ENCODE peak calls at places on chromosomes 7 and 10, in eight cellular contexts. D is DND-41, S is transverse colon, U is mammary epithelial cell, M is heart right ventricle, O is esophagus muscularis mucosa, P is Karpas-422, E is GM12878. Y is an unnamed sample.
A peak's percentile ranks its signal among the peaks of the same experiment; 100 is the strongest.

GRCh38 chr7:151710121-151710640 is 166.7 kb downstream of the PRKAG2 start:
- DNase-seq in O (no peak), U (no peak), E (no peak), S (no peak), P (no peak), M (no peak), D (no peak), Y (no peak)

GRCh38 chr7:23600251-23600650 is 3.1 kb downstream of the CCDC126 start:
- DNase-seq in M (no peak), S (no peak), E (no peak), O (no peak), D (no peak), P (no peak), U (no peak), Y (no peak)

GRCh38 chr10:132458595-132459251 is 61.7 kb downstream of the PWWP2B start:
- DNase-seq in P (peak; percentile 84), D (peak; percentile 64), O (no peak), S (peak; percentile 88), U (no peak), M (peak; percentile 46), E (no peak), Y (peak; percentile 48)

GRCh38 chr10:96765406-96766240 is 45.3 kb upstream of the PIK3AP1 start:
- DNase-seq in U (peak; percentile 47), P (peak; percentile 87), O (no peak), D (peak; percentile 72), S (peak; percentile 86), M (peak; percentile 48), E (no peak), Y (peak; percentile 44)

GRCh38 chr7:5586279-5586962 is 162.8 kb upstream of the TNRC18 start:
- DNase-seq in U (no peak), P (peak; percentile 51), E (no peak), S (no peak), M (no peak), D (no peak), O (no peak), Y (no peak)

GRCh38 chr10:103554488-103555320 is 61.2 kb downstream of the NEURL1 start:
- DNase-seq in P (peak; percentile 51), E (no peak), M (peak; percentile 33), O (no peak), S (peak; percentile 70), D (no peak), U (peak; percentile 39), Y (peak; percentile 39)

GRCh38 chr7:6248581-6248980 is 23.8 kb downstream of the CYTH3 start:
- DNase-seq in E (no peak), M (no peak), O (no peak), P (no peak), U (peak; percentile 78), D (no peak), S (no peak), Y (peak; percentile 32)

GRCh38 chr10:32256613-32257437 is 90.1 kb downstream of the EPC1 start:
- DNase-seq in D (peak; percentile 64), S (peak; percentile 76), O (no peak), U (peak; percentile 46), M (peak; percentile 70), E (peak; percentile 46), P (peak; percentile 89), Y (no peak)

GRCh38 chr7:18400281-18400680 is 95.3 kb upstream of the HDAC9 start:
- DNase-seq in S (no peak), M (no peak), E (no peak), O (no peak), P (no peak), D (no peak), U (no peak), Y (no peak)

GRCh38 chr10:69558559-69558958 is 14.7 kb downstream of the NEUROG3 start:
- DNase-seq in O (no peak), D (peak; percentile 67), S (no peak), P (no peak), M (no peak), U (no peak), E (no peak), Y (no peak)

GRCh38 chr10:86057708-86058107 is 308.9 kb downstream of the GRID1 start:
- DNase-seq in M (no peak), E (no peak), O (no peak), D (no peak), P (no peak), U (no peak), S (no peak), Y (no peak)

GRCh38 chr10:13019280-13019679 is 17.8 kb upstream of the CCDC3 start:
- DNase-seq in P (no peak), O (no peak), E (no peak), S (no peak), U (no peak), D (no peak), M (no peak), Y (no peak)

GRCh38 chr10:95485445-95485844 is 75.7 kb downstream of the SORBS1 start:
- DNase-seq in E (no peak), D (no peak), S (no peak), P (no peak), O (no peak), M (no peak), U (no peak), Y (no peak)

GRCh38 chr10:2688958-2689357 is 378.4 kb upstream of the PFKP start:
- DNase-seq in D (no peak), E (no peak), U (no peak), S (no peak), O (no peak), M (no peak), P (no peak), Y (no peak)

GRCh38 chr7:135714534-135715009 is 13.4 kb downstream of the SLC13A4 start:
- DNase-seq in S (no peak), O (no peak), E (no peak), D (no peak), U (peak; percentile 45), M (no peak), P (no peak), Y (peak; percentile 91)

GRCh38 chr7:130996205-130996840 is 262.3 kb upstream of the KLF14 start:
- DNase-seq in O (peak; percentile 19), E (no peak), D (no peak), U (no peak), M (no peak), S (no peak), P (no peak), Y (no peak)

GRCh38 chr7:130994378-130995115 is 260.5 kb upstream of the KLF14 start:
- DNase-seq in S (peak; percentile 58), P (no peak), O (peak; percentile 82), E (no peak), D (no peak), U (peak; percentile 77), M (peak; percentile 44), Y (no peak)

GRCh38 chr7:130995252-130996081 is 261.5 kb upstream of the KLF14 start:
- DNase-seq in S (no peak), D (no peak), O (peak; percentile 31), P (no peak), U (peak; percentile 93), M (no peak), E (no peak), Y (no peak)

GRCh38 chr7:130998993-130999602 is 265.1 kb upstream of the KLF14 start:
- DNase-seq in O (peak; percentile 21), U (peak; percentile 96), D (no peak), M (no peak), E (no peak), S (no peak), P (no peak), Y (no peak)

DNA sequence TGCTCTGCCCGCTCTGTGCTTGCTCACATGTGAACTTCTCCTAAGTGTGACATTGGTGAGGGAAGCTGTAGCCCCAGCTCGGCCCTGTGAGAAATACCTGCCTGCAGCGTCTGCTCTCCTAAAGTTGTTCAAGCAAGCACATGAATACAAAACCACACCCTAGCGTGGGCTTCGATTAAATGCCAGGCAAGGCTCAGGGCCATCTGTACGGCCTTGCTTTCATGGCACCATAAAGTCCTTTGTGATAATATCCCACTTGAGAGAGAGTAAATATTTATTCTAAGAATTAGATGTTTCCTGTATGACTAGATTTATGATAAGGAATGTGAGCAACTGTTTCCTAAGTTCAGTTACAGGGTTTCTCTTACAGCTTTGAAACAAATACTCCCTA is 262.8 kb upstream of the KLF14 start:
- DNase-seq in D (peak; percentile 44), P (peak; percentile 82), O (peak; percentile 70), E (no peak), S (peak; percentile 81), U (peak; percentile 85), M (no peak), Y (peak; percentile 43)
- H3K4me3 ChIP-seq in D (no peak overlapping the region), P (peak overlapping the region; percentile 5), O (peak overlapping the region; percentile 19), E (no peak overlapping the region), S (no peak overlapping the region), U (no peak overlapping the region), M (no peak overlapping the region), Y (no peak overlapping the region)

DNA sequence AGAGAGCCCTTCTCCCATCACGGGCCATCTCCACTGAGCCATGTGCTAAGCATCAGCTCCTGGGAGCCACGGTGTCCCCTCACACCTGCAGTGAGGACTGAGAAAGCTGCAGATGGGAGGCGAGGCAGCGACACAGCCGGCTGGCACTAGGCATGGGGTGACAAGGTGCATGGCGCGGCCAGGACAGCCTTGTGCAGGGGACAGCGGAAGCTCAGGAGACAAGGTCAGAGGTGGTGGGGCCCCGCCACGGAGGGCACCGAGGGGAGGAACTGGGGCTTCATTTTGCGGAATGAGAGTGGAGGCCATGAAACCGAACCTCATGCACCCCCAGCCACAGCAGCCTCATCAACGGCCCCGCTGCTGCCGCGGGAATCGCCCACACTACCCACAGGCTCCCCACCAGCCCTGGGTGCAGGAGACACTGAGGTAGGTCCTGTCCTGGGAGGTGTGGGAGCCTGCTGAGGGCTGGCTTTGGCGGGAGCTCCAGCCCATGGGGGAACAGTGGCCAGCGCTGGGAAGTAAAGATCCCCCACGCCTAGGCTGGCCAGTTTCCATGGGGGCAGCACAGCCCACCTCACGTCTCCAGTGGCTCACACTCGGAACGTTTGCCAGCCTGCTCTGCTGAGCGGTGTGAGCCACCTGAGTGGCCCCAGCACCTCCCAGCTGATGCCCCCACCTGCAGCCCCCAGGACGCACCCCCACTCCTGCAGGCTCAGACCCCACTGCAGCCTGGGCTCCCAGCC is 71.2 kb upstream of the INSIG1 start:
- DNase-seq in S (no peak), O (no peak), U (no peak), M (no peak), D (no peak), P (no peak), E (no peak), Y (no peak)
- H3K27me3 ChIP-seq in S (peaks cover 5% of the 10 kb centered on the region), O (no peaks in the 10 kb centered on the region), U (no peaks in the 10 kb centered on the region), M (peaks cover 15% of the 10 kb centered on the region), D (no peaks in the 10 kb centered on the region), P (no peaks in the 10 kb centered on the region), E (no peaks in the 10 kb centered on the region), Y (no peaks in the 10 kb centered on the region)

DNA sequence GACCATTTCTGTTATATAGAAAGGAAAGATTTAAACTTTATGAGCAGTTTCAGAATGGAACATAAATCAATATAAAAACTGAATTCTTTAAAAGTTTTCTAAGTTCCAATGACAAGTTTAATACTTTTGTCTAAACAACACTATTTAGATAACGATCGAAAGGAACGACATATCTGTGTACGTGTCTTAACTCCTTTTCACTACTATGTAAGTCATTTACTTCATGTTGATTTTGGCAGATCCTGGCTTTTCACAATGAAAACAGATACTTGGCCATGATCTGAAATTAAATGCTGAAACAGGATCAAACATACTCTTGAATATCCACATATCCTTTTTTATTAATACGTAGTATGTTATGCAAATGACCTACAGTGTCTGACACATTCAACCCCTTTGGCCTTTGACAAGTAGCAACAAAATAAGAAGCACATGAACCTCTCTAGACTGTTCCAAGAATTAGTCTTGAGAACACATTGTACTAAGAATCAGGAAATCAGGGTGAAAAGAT is 41.9 kb downstream of the RNLS start:
- DNase-seq in M (no peak), D (no peak), P (no peak), E (no peak), O (no peak), S (no peak), U (peak; percentile 50), Y (no peak)
- H3K4me3 ChIP-seq in M (no peak overlapping the region), D (no peak overlapping the region), P (no peak overlapping the region), E (no peak overlapping the region), O (no peak overlapping the region), S (no peak overlapping the region), U (no peak overlapping the region), Y (no peak overlapping the region)

GRCh38 chr10:50417486-50417905 is 166.2 kb upstream of the ASAH2 start:
- DNase-seq in D (no peak), M (no peak), S (no peak), O (no peak), P (no peak), U (no peak), E (no peak), Y (peak; percentile 27)
- H3K27me3 ChIP-seq in D (no peaks in the 10 kb centered on the region), M (no peaks in the 10 kb centered on the region), S (no peaks in the 10 kb centered on the region), O (no peaks in the 10 kb centered on the region), P (peaks cover 5% of the 10 kb centered on the region), U (no peaks in the 10 kb centered on the region), E (no peaks in the 10 kb centered on the region), Y (no peaks in the 10 kb centered on the region)

Y was measured in MG63.